ENCODE peak calls at places on chromosomes 16 and 17, in ten cellular contexts. One of them, this sample, is unnamed.

GRCh38 chr16:70460737-70461261 is 6.4 kb downstream of the FCSK start:
- DNase-seq in heart right ventricle: no peak
- DNase-seq in AG10803: no peak
- DNase-seq in sigmoid colon: no peak
- DNase-seq in testis: no peak
- DNase-seq in K562: no peak
- DNase-seq in AG04450: no peak
- DNase-seq in cardiac fibroblast: peak; percentile 44
- DNase-seq in tibial artery: no peak
- DNase-seq in tibial nerve: no peak
- DNase-seq in this sample: no peak

GRCh38 chr17:31678431-31678830 is 180.6 kb downstream of the COPRS start:
- DNase-seq in AG10803: peak; percentile 65
- DNase-seq in tibial artery: no peak
- DNase-seq in tibial nerve: no peak
- DNase-seq in sigmoid colon: no peak
- DNase-seq in heart right ventricle: no peak
- DNase-seq in testis: no peak
- DNase-seq in K562: no peak
- DNase-seq in cardiac fibroblast: no peak
- DNase-seq in AG04450: no peak
- DNase-seq in this sample: no peak

GRCh38 chr17:4858880-4859260 is 25.7 kb downstream of the MINK1 start:
- DNase-seq in tibial nerve: no peak
- DNase-seq in AG10803: peak; percentile 35
- DNase-seq in AG04450: no peak
- DNase-seq in tibial artery: no peak
- DNase-seq in cardiac fibroblast: peak; percentile 47
- DNase-seq in sigmoid colon: peak; percentile 81
- DNase-seq in K562: no peak
- DNase-seq in testis: no peak
- DNase-seq in heart right ventricle: peak; percentile 63
- DNase-seq in this sample: no peak

GRCh38 chr17:43556292-43556691 is 10.2 kb upstream of the ETV4 start:
- DNase-seq in AG04450: no peak
- DNase-seq in tibial artery: peak; percentile 70
- DNase-seq in testis: no peak
- DNase-seq in cardiac fibroblast: peak; percentile 47
- DNase-seq in heart right ventricle: no peak
- DNase-seq in AG10803: peak; percentile 93
- DNase-seq in K562: peak; percentile 91
- DNase-seq in tibial nerve: peak; percentile 20
- DNase-seq in sigmoid colon: peak; percentile 67
- DNase-seq in this sample: no peak

GRCh38 chr17:13117616-13118015 is 99.8 kb upstream of the ELAC2 start:
- DNase-seq in AG04450: no peak
- DNase-seq in testis: no peak
- DNase-seq in cardiac fibroblast: no peak
- DNase-seq in sigmoid colon: no peak
- DNase-seq in tibial artery: no peak
- DNase-seq in heart right ventricle: no peak
- DNase-seq in K562: no peak
- DNase-seq in tibial nerve: no peak
- DNase-seq in AG10803: peak; percentile 3
- DNase-seq in this sample: no peak

GRCh38 chr16:19704321-19705130 is 13.5 kb downstream of the KNOP1 start:
- DNase-seq in tibial nerve: no peak
- DNase-seq in sigmoid colon: peak; percentile 69
- DNase-seq in tibial artery: no peak
- DNase-seq in heart right ventricle: no peak
- DNase-seq in AG04450: peak; percentile 52
- DNase-seq in cardiac fibroblast: peak; percentile 63
- DNase-seq in K562: no peak
- DNase-seq in testis: peak; percentile 67
- DNase-seq in AG10803: peak; percentile 66
- DNase-seq in this sample: no peak

GRCh38 chr17:7004398-7005253 is 7.8 kb upstream of the RNASEK start:
- DNase-seq in cardiac fibroblast: peak; percentile 62
- DNase-seq in tibial artery: no peak
- DNase-seq in K562: peak; percentile 54
- DNase-seq in testis: no peak
- DNase-seq in AG10803: peak; percentile 52
- DNase-seq in sigmoid colon: no peak
- DNase-seq in tibial nerve: no peak
- DNase-seq in AG04450: no peak
- DNase-seq in heart right ventricle: no peak
- DNase-seq in this sample: no peak

GRCh38 chr16:84109598-84110325 is 7.0 kb downstream of the MBTPS1 start:
- DNase-seq in AG04450: no peak
- DNase-seq in testis: no peak
- DNase-seq in tibial nerve: no peak
- DNase-seq in K562: no peak
- DNase-seq in AG10803: peak; percentile 9
- DNase-seq in tibial artery: no peak
- DNase-seq in heart right ventricle: no peak
- DNase-seq in sigmoid colon: no peak
- DNase-seq in cardiac fibroblast: no peak
- DNase-seq in this sample: no peak

GRCh38 chr17:40345161-40346034 is 19.1 kb downstream of the GJD3 start:
- DNase-seq in AG04450: no peak
- DNase-seq in tibial artery: peak; percentile 60
- DNase-seq in testis: peak; percentile 66
- DNase-seq in sigmoid colon: peak; percentile 85
- DNase-seq in heart right ventricle: peak; percentile 83
- DNase-seq in AG10803: peak; percentile 66
- DNase-seq in tibial nerve: no peak
- DNase-seq in K562: peak; percentile 84
- DNase-seq in cardiac fibroblast: peak; percentile 78
- DNase-seq in this sample: no peak

GRCh38 chr16:85715169-85716015 is 26.6 kb upstream of the GINS2 start:
- DNase-seq in AG10803: no peak
- DNase-seq in sigmoid colon: no peak
- DNase-seq in tibial artery: no peak
- DNase-seq in testis: no peak
- DNase-seq in tibial nerve: no peak
- DNase-seq in cardiac fibroblast: peak; percentile 70
- DNase-seq in K562: no peak
- DNase-seq in AG04450: no peak
- DNase-seq in heart right ventricle: no peak
- DNase-seq in this sample: no peak

GRCh38 chr17:59356543-59357218 is 25.2 kb downstream of the YPEL2 start:
- DNase-seq in heart right ventricle: no peak
- DNase-seq in tibial artery: no peak
- DNase-seq in AG10803: no peak
- DNase-seq in sigmoid colon: no peak
- DNase-seq in AG04450: no peak
- DNase-seq in tibial nerve: no peak
- DNase-seq in cardiac fibroblast: no peak
- DNase-seq in testis: no peak
- DNase-seq in K562: no peak
- DNase-seq in this sample: no peak

GRCh38 chr16:86222541-86222940 is 287.8 kb upstream of the FOXF1 start:
- DNase-seq in heart right ventricle: no peak
- DNase-seq in tibial artery: no peak
- DNase-seq in sigmoid colon: peak; percentile 69
- DNase-seq in tibial nerve: no peak
- DNase-seq in cardiac fibroblast: peak; percentile 23
- DNase-seq in testis: no peak
- DNase-seq in AG10803: peak; percentile 56
- DNase-seq in AG04450: peak; percentile 61
- DNase-seq in K562: no peak
- DNase-seq in this sample: peak; percentile 18

GRCh38 chr17:30788918-30789317 is 35.6 kb downstream of the CRLF3 start:
- DNase-seq in K562: no peak
- DNase-seq in heart right ventricle: no peak
- DNase-seq in AG04450: no peak
- DNase-seq in AG10803: peak; percentile 82
- DNase-seq in testis: no peak
- DNase-seq in tibial nerve: no peak
- DNase-seq in cardiac fibroblast: peak; percentile 16
- DNase-seq in tibial artery: no peak
- DNase-seq in sigmoid colon: no peak
- DNase-seq in this sample: no peak

GRCh38 chr17:46876353-46876887 is 25.0 kb downstream of the WNT9B start:
- DNase-seq in testis: no peak
- DNase-seq in AG04450: no peak
- DNase-seq in tibial artery: no peak
- DNase-seq in tibial nerve: no peak
- DNase-seq in K562: peak; percentile 42
- DNase-seq in sigmoid colon: no peak
- DNase-seq in AG10803: no peak
- DNase-seq in cardiac fibroblast: no peak
- DNase-seq in heart right ventricle: no peak
- DNase-seq in this sample: peak; percentile 89
- TF ChIP-seq CTCF in testis: no peak
- TF ChIP-seq CTCF in AG04450: peak; percentile 14
- TF ChIP-seq CTCF in tibial artery: no peak
- TF ChIP-seq CTCF in tibial nerve: no peak
- TF ChIP-seq CTCF in K562: peak; percentile 58
- TF ChIP-seq CTCF in sigmoid colon: no peak
- TF ChIP-seq CTCF in AG10803: peak; percentile 14
- TF ChIP-seq CTCF in cardiac fibroblast: peak; percentile 20
- TF ChIP-seq CTCF in heart right ventricle: no peak
- TF ChIP-seq CTCF in this sample: peak; percentile 35

GRCh38 chr17:38747385-38748328 is 479 bp downstream of the PCGF2 start:
- DNase-seq in AG10803: no peak
- DNase-seq in tibial nerve: no peak
- DNase-seq in heart right ventricle: peak; percentile 64
- DNase-seq in testis: no peak
- DNase-seq in cardiac fibroblast: peak; percentile 41
- DNase-seq in K562: peak; percentile 72
- DNase-seq in sigmoid colon: no peak
- DNase-seq in AG04450: no peak
- DNase-seq in tibial artery: no peak
- DNase-seq in this sample: no peak
- TF ChIP-seq CTCF in AG10803: no peak
- TF ChIP-seq CTCF in tibial nerve: no peak
- TF ChIP-seq CTCF in heart right ventricle: no peak
- TF ChIP-seq CTCF in testis: no peak
- TF ChIP-seq CTCF in cardiac fibroblast: no peak
- TF ChIP-seq CTCF in K562: peak; percentile 17
- TF ChIP-seq CTCF in sigmoid colon: no peak
- TF ChIP-seq CTCF in AG04450: no peak
- TF ChIP-seq CTCF in tibial artery: no peak
- TF ChIP-seq CTCF in this sample: peak; percentile 59

GRCh38 chr17:17993366-17993765 is 20.7 kb downstream of the DRC3 start:
- DNase-seq in heart right ventricle: no peak
- DNase-seq in sigmoid colon: no peak
- DNase-seq in testis: no peak
- DNase-seq in AG10803: no peak
- DNase-seq in tibial artery: no peak
- DNase-seq in K562: no peak
- DNase-seq in AG04450: no peak
- DNase-seq in tibial nerve: no peak
- DNase-seq in cardiac fibroblast: no peak
- DNase-seq in this sample: no peak
- TF ChIP-seq CTCF in heart right ventricle: no peak
- TF ChIP-seq CTCF in sigmoid colon: no peak
- TF ChIP-seq CTCF in testis: no peak
- TF ChIP-seq CTCF in AG10803: no peak
- TF ChIP-seq CTCF in tibial artery: no peak
- TF ChIP-seq CTCF in K562: no peak
- TF ChIP-seq CTCF in AG04450: no peak
- TF ChIP-seq CTCF in tibial nerve: no peak
- TF ChIP-seq CTCF in cardiac fibroblast: no peak
- TF ChIP-seq CTCF in this sample: no peak

GRCh38 chr16:81185416-81185815 is 53.1 kb upstream of the BCO1 start:
- DNase-seq in tibial artery: no peak
- DNase-seq in heart right ventricle: no peak
- DNase-seq in sigmoid colon: no peak
- DNase-seq in AG10803: no peak
- DNase-seq in K562: no peak
- DNase-seq in tibial nerve: no peak
- DNase-seq in AG04450: no peak
- DNase-seq in cardiac fibroblast: no peak
- DNase-seq in testis: no peak
- DNase-seq in this sample: no peak

GRCh38 chr16:81190667-81191066 is 47.8 kb upstream of the BCO1 start:
- DNase-seq in cardiac fibroblast: peak; percentile 50
- DNase-seq in testis: no peak
- DNase-seq in heart right ventricle: no peak
- DNase-seq in AG04450: peak; percentile 10
- DNase-seq in tibial artery: no peak
- DNase-seq in tibial nerve: no peak
- DNase-seq in K562: no peak
- DNase-seq in AG10803: peak; percentile 47
- DNase-seq in sigmoid colon: no peak
- DNase-seq in this sample: no peak

DNA sequence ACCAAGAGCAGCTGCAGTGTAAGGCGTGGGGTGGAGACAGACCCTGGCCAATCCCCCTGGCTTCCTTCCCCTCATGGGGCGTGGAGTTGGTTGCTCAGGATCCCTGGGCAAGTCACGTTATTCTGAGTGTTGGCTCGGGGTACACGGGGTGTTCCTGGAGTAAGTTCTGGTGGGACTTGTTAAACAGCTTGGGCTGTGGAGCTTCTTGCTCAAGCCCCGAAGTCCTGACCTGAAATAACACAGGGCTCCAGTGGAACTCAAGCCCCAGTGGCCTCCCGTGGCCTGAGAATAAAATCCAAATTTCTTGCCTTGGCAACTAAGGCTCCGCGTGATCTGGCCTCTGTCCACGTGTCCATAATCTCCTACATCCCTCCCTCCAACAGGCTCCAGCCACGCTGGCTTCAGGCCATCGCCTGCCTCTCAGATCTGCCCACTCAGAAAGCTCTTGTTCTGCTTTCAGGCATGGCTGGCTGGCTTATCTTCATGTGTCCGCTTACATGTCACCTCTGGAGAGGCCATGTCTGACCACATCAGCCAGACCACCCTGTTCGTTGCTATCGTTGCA is 49.3 kb upstream of the BCO1 start:
- DNase-seq in cardiac fibroblast: peak; percentile 96
- DNase-seq in tibial nerve: peak; percentile 82
- DNase-seq in K562: peak; percentile 42
- DNase-seq in AG04450: peak; percentile 23
- DNase-seq in tibial artery: peak; percentile 89
- DNase-seq in testis: peak; percentile 87
- DNase-seq in sigmoid colon: peak; percentile 91
- DNase-seq in heart right ventricle: peak; percentile 82
- DNase-seq in AG10803: peak; percentile 56
- DNase-seq in this sample: no peak
- TF ChIP-seq CTCF in cardiac fibroblast: no peak
- TF ChIP-seq CTCF in tibial nerve: no peak
- TF ChIP-seq CTCF in K562: no peak
- TF ChIP-seq CTCF in AG04450: no peak
- TF ChIP-seq CTCF in tibial artery: no peak
- TF ChIP-seq CTCF in testis: no peak
- TF ChIP-seq CTCF in sigmoid colon: no peak
- TF ChIP-seq CTCF in heart right ventricle: no peak
- TF ChIP-seq CTCF in AG10803: no peak
- TF ChIP-seq CTCF in this sample: no peak

This sample was measured in chondrocyte.